ENCODE peak calls at places on chromosome 18, in ten cellular contexts. N, J, U, P, D, W, O, K, H and A are unnamed samples.

GRCh38 chr18:13376841-13377351 is 158.3 kb downstream of the LDLRAD4 start:
- DNase-seq in O (no peak), J (no peak), K (peak; percentile 73), P (peak; percentile 21), D (no peak), W (no peak), N (peak; percentile 70), H (peak; percentile 50), U (no peak), A (no peak)

GRCh38 chr18:77299706-77300105 is 50.1 kb downstream of the GALR1 start:
- DNase-seq in W (no peak), P (no peak), U (no peak), H (no peak), K (no peak), J (no peak), N (no peak), D (no peak), O (no peak), A (no peak)

GRCh38 chr18:77320960-77321559 is 71.4 kb downstream of the GALR1 start:
- DNase-seq in O (no peak), K (no peak), J (no peak), N (no peak), H (no peak), D (no peak), W (no peak), P (no peak), U (peak; percentile 60), A (no peak)

GRCh38 chr18:59988098-59988706 is 88.4 kb downstream of the PMAIP1 start:
- DNase-seq in P (peak; percentile 54), K (peak; percentile 40), J (peak; percentile 17), N (no peak), W (peak; percentile 69), D (peak; percentile 68), H (no peak), U (peak; percentile 62), O (peak; percentile 43), A (peak; percentile 55)

GRCh38 chr18:21163647-21164625 is 52.3 kb upstream of the ROCK1 start:
- DNase-seq in O (no peak), D (peak; percentile 79), W (peak; percentile 90), J (peak; percentile 81), H (no peak), U (no peak), K (no peak), P (peak; percentile 38), N (no peak), A (no peak)

GRCh38 chr18:80238651-80239260 is 8.6 kb downstream of the PARD6G start:
- DNase-seq in D (no peak), J (no peak), W (no peak), O (no peak), H (no peak), U (no peak), N (peak; percentile 77), K (no peak), P (no peak), A (no peak)

GRCh38 chr18:42348722-42349121 is 393.7 kb downstream of the PIK3C3 start:
- DNase-seq in H (no peak), U (no peak), N (no peak), P (no peak), J (no peak), W (no peak), D (no peak), O (no peak), K (no peak), A (no peak)

GRCh38 chr18:4412286-4412685 is 42.8 kb downstream of the DLGAP1 start:
- DNase-seq in P (no peak), D (no peak), O (no peak), N (no peak), U (no peak), K (no peak), W (no peak), J (no peak), H (no peak), A (no peak)

GRCh38 chr18:62662799-62663173 is 52.6 kb upstream of the PHLPP1 start:
- DNase-seq in N (no peak), U (no peak), H (no peak), W (no peak), P (no peak), O (no peak), K (no peak), J (no peak), D (no peak), A (no peak)

GRCh38 chr18:48629730-48630324 is 91.0 kb downstream of the CTIF start:
- DNase-seq in K (no peak), D (peak; percentile 98), J (peak; percentile 99), N (no peak), H (peak; percentile 65), W (peak; percentile 57), P (peak; percentile 29), U (no peak), O (no peak), A (peak; percentile 66)

GRCh38 chr18:3040881-3041280 is 27.9 kb upstream of the LPIN2 start:
- DNase-seq in N (no peak), U (no peak), P (peak; percentile 3), K (no peak), W (no peak), J (no peak), D (no peak), H (no peak), O (no peak), A (no peak)

GRCh38 chr18:13800505-13801259 is 23.3 kb upstream of the MC5R start:
- DNase-seq in H (peak; percentile 71), D (peak; percentile 36), K (peak; percentile 47), O (peak; percentile 71), W (peak; percentile 85), P (peak; percentile 63), J (peak; percentile 6), N (no peak), U (peak; percentile 82), A (peak; percentile 87)

GRCh38 chr18:5546660-5547059 is 2.9 kb upstream of the EPB41L3 start:
- DNase-seq in H (no peak), P (peak; percentile 55), J (peak; percentile 58), D (peak; percentile 72), U (peak; percentile 53), O (no peak), W (peak; percentile 30), N (no peak), K (no peak), A (peak; percentile 68)

GRCh38 chr18:42310956-42311355 is 355.9 kb downstream of the PIK3C3 start:
- DNase-seq in O (no peak), N (no peak), U (peak; percentile 8), P (no peak), H (no peak), W (no peak), K (no peak), J (peak; percentile 1), D (no peak), A (no peak)

GRCh38 chr18:49041677-49042570 is 91.2 kb upstream of the SMAD7 start:
- DNase-seq in O (peak; percentile 44), H (peak; percentile 80), W (peak; percentile 46), P (peak; percentile 74), J (peak; percentile 50), D (peak; percentile 58), N (no peak), K (peak; percentile 41), U (peak; percentile 59), A (peak; percentile 57)

DNA sequence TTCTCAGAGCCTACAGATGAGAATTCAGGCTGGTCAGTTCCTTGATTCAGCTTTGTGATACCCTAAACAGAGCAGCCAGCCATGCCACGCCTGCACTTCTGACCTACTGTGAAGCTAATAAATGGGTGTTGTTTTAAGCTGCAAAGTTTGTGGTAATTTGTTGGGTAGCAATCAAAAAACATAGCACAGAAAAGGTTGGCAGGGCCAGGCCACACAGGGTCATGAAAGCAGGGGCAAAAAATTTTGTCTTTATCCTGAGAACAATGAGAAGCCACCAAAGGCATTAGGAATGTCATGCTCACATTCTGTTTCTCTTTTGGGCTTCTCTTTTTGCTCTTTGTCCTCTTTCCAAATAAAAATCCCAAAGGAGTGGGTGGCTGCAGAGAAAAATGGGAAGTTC is 385.9 kb downstream of the TXNL1 start:
- DNase-seq in P (no peak), U (no peak), D (no peak), J (no peak), K (no peak), W (no peak), H (no peak), O (no peak), N (no peak), A (no peak)
- TF ChIP-seq CTCF in P (no peak), U (no peak), D (no peak), J (no peak), K (no peak), W (no peak), H (no peak), O (no peak), N (no peak), A (no peak)

DNA sequence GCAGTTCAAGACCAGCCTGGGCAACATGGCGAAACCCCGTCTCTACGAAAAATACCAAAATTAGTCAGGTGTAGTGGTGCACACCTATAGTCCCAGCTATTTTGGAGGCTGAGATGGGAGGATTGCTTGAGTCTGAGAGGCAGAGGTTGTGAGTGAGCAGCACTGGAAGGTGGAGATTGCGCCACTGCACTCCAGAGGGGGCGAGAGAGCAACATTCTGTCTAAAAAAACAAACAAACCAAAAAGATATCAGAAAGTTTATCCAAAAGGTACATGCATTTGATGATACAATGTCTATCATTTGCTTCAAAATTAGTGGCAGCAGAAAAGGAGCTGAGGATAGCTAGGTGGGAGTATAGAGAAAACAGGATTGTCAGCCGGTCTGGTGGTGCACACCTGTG is 39.8 kb upstream of the CABLES1 start:
- DNase-seq in H (no peak), N (no peak), U (no peak), P (no peak), J (no peak), O (no peak), K (no peak), D (no peak), W (peak; percentile 21), A (no peak)
- TF ChIP-seq CTCF in H (no peak), N (no peak), U (peak; percentile 11), P (no peak), J (no peak), O (no peak), K (no peak), D (no peak), W (peak; percentile 51), A (no peak)

DNA sequence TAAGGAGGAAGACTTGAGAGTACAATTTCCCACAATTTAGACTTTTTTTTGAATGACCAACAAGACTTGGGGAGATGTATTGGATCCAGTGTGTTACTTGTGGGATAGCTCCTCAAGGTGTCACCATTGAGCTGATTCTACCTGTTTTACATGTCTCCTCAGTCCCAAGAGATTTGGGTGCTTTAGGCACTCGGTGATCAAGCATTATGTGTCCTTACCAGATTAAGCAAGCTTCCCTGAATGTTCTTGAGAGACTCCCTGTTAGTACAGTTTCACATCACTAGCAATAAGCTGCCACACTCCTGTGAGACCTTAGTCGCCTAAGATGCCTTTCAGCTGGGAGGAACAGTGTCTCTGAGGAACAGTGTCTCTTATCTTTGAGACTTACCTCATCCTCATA is 384.3 kb upstream of the SYT4 start:
- DNase-seq in J (peak; percentile 66), U (peak; percentile 35), H (no peak), P (no peak), O (no peak), D (peak; percentile 82), W (peak; percentile 64), N (no peak), K (no peak), A (peak; percentile 41)
- TF ChIP-seq CTCF in J (peak; percentile 63), U (peak; percentile 35), H (no peak), P (peak; percentile 24), O (peak; percentile 22), D (peak; percentile 65), W (peak; percentile 64), N (no peak), K (no peak), A (peak; percentile 49)

DNA sequence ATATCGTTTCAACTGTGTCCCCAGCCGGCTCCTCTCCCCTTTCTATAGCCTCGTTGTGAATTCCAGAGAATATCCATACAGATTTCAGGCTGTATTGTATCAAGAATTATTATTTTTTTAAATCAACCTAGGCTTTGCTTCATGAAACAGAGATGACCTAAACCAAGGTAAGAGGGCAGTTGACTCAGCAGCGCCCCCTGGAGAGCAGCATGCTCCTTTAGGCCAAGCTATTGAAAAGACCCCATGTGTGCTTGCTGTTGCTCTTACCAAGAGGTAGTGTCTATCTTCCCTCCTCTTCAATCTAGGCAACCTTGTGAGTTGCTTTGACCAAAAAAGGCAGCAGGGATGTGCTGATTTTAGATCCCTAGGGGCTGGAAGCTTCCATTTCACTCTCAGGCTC is 426.7 kb upstream of the SMIM21 start:
- DNase-seq in U (no peak), N (no peak), W (peak; percentile 20), D (no peak), P (no peak), J (no peak), H (no peak), O (no peak), K (no peak), A (no peak)
- TF ChIP-seq CTCF in U (no peak), N (no peak), W (peak; percentile 64), D (peak; percentile 16), P (no peak), J (peak; percentile 29), H (no peak), O (peak; percentile 19), K (no peak), A (peak; percentile 25)